ENCODE peak calls at places on chromosomes 12 and 14, in eight cellular contexts. P, N, F, M, X, Y, T and G are unnamed samples.

GRCh38 chr12:55631056-55631455 is 5.6 kb upstream of the OR10P1 start:
- DNase-seq in P (no peak), N (no peak), F (no peak), M (no peak), X (no peak), Y (no peak), T (no peak), G (no peak)

GRCh38 chr14:99579903-99580570 is 24.0 kb downstream of the CCDC85C start:
- DNase-seq in P (no peak), N (no peak), F (peak), M (peak), X (peak), Y (no peak), T (no peak), G (peak)

GRCh38 chr12:103848132-103848531 is 7.1 kb upstream of the NT5DC3 start:
- DNase-seq in P (no peak), N (no peak), F (no peak), M (no peak), X (no peak), Y (no peak), T (no peak), G (no peak)

GRCh38 chr12:7439579-7440505 is 4.1 kb downstream of the CD163L1 start:
- DNase-seq in P (no peak), N (no peak), F (peak), M (peak), X (peak), Y (peak), T (no peak), G (peak)

GRCh38 chr14:75334191-75335051 is 55.8 kb downstream of the FOS start:
- DNase-seq in P (no peak), N (peak), F (peak), M (no peak), X (no peak), Y (peak), T (peak), G (peak)

GRCh38 chr14:94748667-94749347 is 21.1 kb downstream of the GSC start:
- DNase-seq in P (no peak), N (no peak), F (no peak), M (peak), X (peak), Y (no peak), T (no peak), G (peak)

GRCh38 chr12:3964404-3964803 is 91.2 kb upstream of the PARP11 start:
- DNase-seq in P (no peak), N (no peak), F (no peak), M (peak), X (peak), Y (no peak), T (peak), G (peak)

GRCh38 chr12:87870061-87870460 is 159.1 kb downstream of the C12orf50 start:
- DNase-seq in P (no peak), N (no peak), F (peak), M (no peak), X (no peak), Y (no peak), T (no peak), G (no peak)

GRCh38 chr12:71469235-71469873 is 29.8 kb downstream of the LGR5 start:
- DNase-seq in P (no peak), N (peak), F (peak), M (peak), X (peak), Y (no peak), T (no peak), G (peak)

GRCh38 chr12:75690556-75690955 is 179.1 kb upstream of the KRR1 start:
- DNase-seq in P (no peak), N (no peak), F (peak), M (no peak), X (no peak), Y (no peak), T (no peak), G (peak)

GRCh38 chr14:62691613-62692489 is 353.4 kb downstream of the KCNH5 start:
- DNase-seq in P (no peak), N (no peak), F (peak), M (no peak), X (no peak), Y (peak), T (no peak), G (peak)

GRCh38 chr12:6963741-6964446 is 6.6 kb downstream of the PHB2 start:
- DNase-seq in P (peak), N (peak), F (no peak), M (no peak), X (no peak), Y (peak), T (no peak), G (no peak)

GRCh38 chr12:57936513-57936883 is 4.9 kb upstream of the ATP23 start:
- DNase-seq in P (no peak), N (no peak), F (no peak), M (no peak), X (no peak), Y (no peak), T (no peak), G (no peak)